ENCODE peak calls at places on chromosome X, in four cellular contexts. N is H1, G is neuronal stem cell, T is mesendoderm. I is an unnamed sample.

GRCh38 chrX:134006484-134007161 is 21.2 kb upstream of the GPC3 start:
- DNase-seq in N (no peak), G (no peak), T (no peak), I (no peak)

GRCh38 chrX:109187473-109188168 is 294.3 kb downstream of the GUCY2F start:
- DNase-seq in N (no peak), G (no peak), T (no peak), I (no peak)

GRCh38 chrX:22037911-22038537 is 5.9 kb downstream of the PHEX start:
- DNase-seq in N (no peak), G (no peak), T (no peak), I (no peak)

GRCh38 chrX:68183612-68184214 is 249.6 kb downstream of the OPHN1 start:
- DNase-seq in N (no peak), G (no peak), T (peak), I (peak)

GRCh38 chrX:155774387-155774786 is 106.8 kb upstream of the VAMP7 start:
- DNase-seq in N (no peak), G (no peak), T (no peak), I (no peak)

GRCh38 chrX:40773809-40774208 is 38.5 kb upstream of the MED14 start:
- DNase-seq in N (no peak), G (no peak), T (no peak), I (peak)

GRCh38 chrX:30593435-30594200 is 16.1 kb upstream of the TASL start:
- DNase-seq in N (no peak), G (no peak), T (peak), I (no peak)

GRCh38 chrX:1448793-1449580 is 3.7 kb downstream of the ASMTL start:
- DNase-seq in N (no peak), G (no peak), T (no peak), I (no peak)

GRCh38 chrX:146907391-146908240 is 93.1 kb upstream of the CXorf51A start:
- DNase-seq in N (no peak), G (no peak), T (peak), I (peak)

GRCh38 chrX:9102956-9103355 is 69.0 kb upstream of the FAM9B start:
- DNase-seq in N (no peak), G (no peak), T (no peak), I (no peak)

GRCh38 chrX:122880952-122881351 is 303.1 kb upstream of the GRIA3 start:
- DNase-seq in N (no peak), G (no peak), T (peak), I (no peak)

GRCh38 chrX:15854712-15855561 is at the start of gene AP1S2:
- DNase-seq in N (peak), G (peak), T (peak), I (peak)
- H4K8ac ChIP-seq in N (no peak), G (no peak), T (peak), I (no peak)

GRCh38 chrX:105645667-105646354 is 176.5 kb upstream of the NRK start:
- DNase-seq in N (no peak), G (no peak), T (no peak), I (no peak)
- H3K9ac ChIP-seq in N (no peak), G (no peak), T (no peak), I (no peak)

GRCh38 chrX:48496660-48497059 is 12.1 kb upstream of the PORCN start:
- DNase-seq in N (no peak), G (no peak), T (no peak), I (no peak)
- H2AK5ac ChIP-seq in N (no peak), G (no peak), T (no peak), I (no peak)

DNA sequence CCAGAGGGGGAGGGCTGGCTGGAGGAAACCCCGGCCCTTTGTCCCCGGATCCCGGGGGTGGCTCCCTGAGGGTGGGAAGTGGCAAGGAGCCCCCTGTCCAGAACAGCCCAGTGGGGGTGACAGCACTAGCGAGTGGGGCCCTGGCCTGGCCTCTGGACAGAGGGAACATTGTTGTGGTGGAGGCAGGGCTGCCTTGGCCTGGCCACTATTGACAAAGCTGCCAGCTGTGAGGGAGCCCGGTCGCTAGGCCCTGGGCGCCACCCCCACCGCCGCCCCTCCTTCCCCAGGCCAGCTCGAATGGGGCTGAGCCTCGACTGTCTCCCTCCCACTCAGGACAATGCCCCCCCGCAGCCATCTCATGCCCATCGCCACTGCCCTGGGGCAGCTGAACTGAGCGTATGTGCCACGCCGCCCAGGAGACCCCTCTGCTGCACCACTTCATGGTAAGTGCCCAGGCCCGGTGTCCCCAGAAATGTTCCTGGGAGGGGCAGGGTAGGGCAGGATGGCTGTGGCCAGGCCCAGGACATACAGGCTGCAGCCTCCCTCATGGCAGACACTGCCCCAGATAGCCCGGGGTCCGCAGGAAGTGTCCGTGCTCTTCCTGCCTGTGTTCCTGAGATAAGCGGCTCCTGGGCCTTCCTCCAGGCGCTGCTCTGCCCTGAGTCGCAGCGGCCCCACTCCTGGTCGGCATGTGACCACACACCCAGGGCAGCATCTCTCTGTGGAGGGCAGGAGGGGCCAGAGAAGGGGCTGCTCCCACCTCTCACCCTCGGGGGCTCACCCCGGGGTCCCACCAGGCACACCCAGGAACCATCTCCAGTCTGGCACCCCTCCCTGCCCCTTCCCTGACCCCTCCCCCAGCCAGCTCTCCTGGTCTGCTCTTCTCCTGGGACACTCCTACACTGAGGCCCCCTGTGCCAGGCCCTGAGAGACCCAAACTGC is 1.4 kb downstream of the PLXNB3 start:
- DNase-seq in N (no peak), G (no peak), T (peak), I (peak)
- H4K8ac ChIP-seq in N (no peak), G (peak), T (no peak), I (peak)

GRCh38 chrX:7086384-7086783 is 61.1 kb upstream of the STS start:
- DNase-seq in N (no peak), G (no peak), T (peak), I (peak)

GRCh38 chrX:7085879-7086278 is 61.6 kb upstream of the STS start:
- DNase-seq in N (no peak), G (no peak), T (no peak), I (no peak)

GRCh38 chrX:7083468-7084396 is 63.8 kb upstream of the STS start:
- DNase-seq in N (no peak), G (no peak), T (peak), I (peak)

GRCh38 chrX:7084841-7085240 is 62.7 kb upstream of the STS start:
- DNase-seq in N (no peak), G (no peak), T (no peak), I (no peak)

GRCh38 chrX:7083021-7083420 is 64.5 kb upstream of the STS start:
- DNase-seq in N (no peak), G (no peak), T (no peak), I (no peak)
- H3K9ac ChIP-seq in N (no peak), G (no peak), T (no peak), I (no peak)

I was measured in mesenchymal stem cell.